ENCODE peak calls at places on chromosome 4, in six cellular contexts. E, U, B, C, Y and P are unnamed samples.
A peak's percentile ranks its signal among the peaks of the same experiment; 100 is the strongest.

GRCh38 chr4:149029056-149029651 is 586.9 kb upstream of the NR3C2 start:
- DNase-seq in E (no peak), C (no peak), Y (no peak), U (peak; percentile 60), B (no peak), P (no peak)

GRCh38 chr4:153261922-153262321 is 57.7 kb downstream of the TRIM2 start:
- DNase-seq in C (no peak), U (no peak), E (no peak), Y (no peak), B (no peak), P (no peak)

GRCh38 chr4:8656185-8656517 is 63.6 kb downstream of the CPZ start:
- DNase-seq in C (no peak), U (peak; percentile 12), E (no peak), Y (no peak), B (peak; percentile 35), P (peak; percentile 35)

GRCh38 chr4:89491731-89492235 is 184.2 kb upstream of the GPRIN3 start:
- DNase-seq in B (no peak), E (no peak), Y (no peak), C (no peak), U (no peak), P (no peak)

GRCh38 chr4:121100093-121100775 is 27.9 kb upstream of the NDNF start:
- DNase-seq in Y (no peak), C (no peak), U (no peak), B (no peak), E (no peak), P (no peak)

GRCh38 chr4:141140271-141141205 is 7.3 kb upstream of the RNF150 start:
- DNase-seq in C (no peak), E (no peak), Y (no peak), U (no peak), B (no peak), P (no peak)

GRCh38 chr4:118224239-118224829 is 128.5 kb downstream of the PRSS12 start:
- DNase-seq in C (peak; percentile 50), Y (no peak), U (no peak), B (no peak), E (no peak), P (no peak)

GRCh38 chr4:10383417-10383816 is 73.8 kb downstream of the ZNF518B start:
- DNase-seq in C (no peak), U (no peak), Y (no peak), E (no peak), B (no peak), P (no peak)

GRCh38 chr4:48127882-48128394 is 6.1 kb downstream of the TXK start:
- DNase-seq in E (peak; percentile 25), C (peak; percentile 67), B (peak; percentile 42), U (peak; percentile 42), Y (peak; percentile 61), P (peak; percentile 80)

GRCh38 chr4:149344436-149344835 is 471.2 kb downstream of the IQCM start:
- DNase-seq in B (no peak), U (no peak), E (no peak), C (no peak), Y (no peak), P (no peak)

GRCh38 chr4:44725861-44726820 is at the start of gene GNPDA2:
- DNase-seq in U (peak; percentile 90), Y (peak; percentile 84), C (peak; percentile 78), E (peak; percentile 92), B (peak; percentile 84), P (peak; percentile 90)

GRCh38 chr4:55819634-55820033 is at the start of gene EXOC1L:
- DNase-seq in B (peak; percentile 39), Y (peak; percentile 70), C (peak; percentile 46), E (no peak), U (no peak), P (peak; percentile 86)